ENCODE peak calls at places on chromosomes 5 and 9, in five cellular contexts. One of them, this sample, is unnamed.

GRCh38 chr9:117073539-117074336 is 341.1 kb downstream of the ASTN2 start:
- DNase-seq in cardiac muscle cell: peak; percentile 50
- DNase-seq in activated T-cell treated with anti-CD3 and anti-CD28 coated beads for 1 hour: no peak
- DNase-seq in CD8-positive, alpha-beta memory T cell: no peak
- DNase-seq in activated CD4-positive, alpha-beta T cell treated with anti-CD3 and anti-CD28 coated beads, Interleukin-2, amount 50 U/mL, for 24 hours: no peak
- DNase-seq in this sample: peak; percentile 36

GRCh38 chr5:114658179-114658578 is 296.3 kb downstream of the KCNN2 start:
- DNase-seq in activated T-cell treated with anti-CD3 and anti-CD28 coated beads for 1 hour: no peak
- DNase-seq in CD8-positive, alpha-beta memory T cell: no peak
- DNase-seq in cardiac muscle cell: no peak
- DNase-seq in activated CD4-positive, alpha-beta T cell treated with anti-CD3 and anti-CD28 coated beads, Interleukin-2, amount 50 U/mL, for 24 hours: no peak
- DNase-seq in this sample: no peak

GRCh38 chr5:173331287-173331686 is 3.1 kb upstream of the STC2 start:
- DNase-seq in CD8-positive, alpha-beta memory T cell: no peak
- DNase-seq in activated T-cell treated with anti-CD3 and anti-CD28 coated beads for 1 hour: no peak
- DNase-seq in cardiac muscle cell: no peak
- DNase-seq in activated CD4-positive, alpha-beta T cell treated with anti-CD3 and anti-CD28 coated beads, Interleukin-2, amount 50 U/mL, for 24 hours: no peak
- DNase-seq in this sample: no peak

GRCh38 chr9:137515338-137515724 is 34.9 kb downstream of the PNPLA7 start:
- DNase-seq in activated CD4-positive, alpha-beta T cell treated with anti-CD3 and anti-CD28 coated beads, Interleukin-2, amount 50 U/mL, for 24 hours: no peak
- DNase-seq in cardiac muscle cell: no peak
- DNase-seq in activated T-cell treated with anti-CD3 and anti-CD28 coated beads for 1 hour: no peak
- DNase-seq in CD8-positive, alpha-beta memory T cell: no peak
- DNase-seq in this sample: no peak

GRCh38 chr5:96243203-96243602 is 189.8 kb downstream of the PCSK1 start:
- DNase-seq in activated CD4-positive, alpha-beta T cell treated with anti-CD3 and anti-CD28 coated beads, Interleukin-2, amount 50 U/mL, for 24 hours: no peak
- DNase-seq in CD8-positive, alpha-beta memory T cell: no peak
- DNase-seq in activated T-cell treated with anti-CD3 and anti-CD28 coated beads for 1 hour: no peak
- DNase-seq in cardiac muscle cell: no peak
- DNase-seq in this sample: no peak

GRCh38 chr9:87676976-87677775 is 48.7 kb upstream of the CTSL start:
- DNase-seq in activated T-cell treated with anti-CD3 and anti-CD28 coated beads for 1 hour: no peak
- DNase-seq in CD8-positive, alpha-beta memory T cell: no peak
- DNase-seq in activated CD4-positive, alpha-beta T cell treated with anti-CD3 and anti-CD28 coated beads, Interleukin-2, amount 50 U/mL, for 24 hours: no peak
- DNase-seq in cardiac muscle cell: peak; percentile 72
- DNase-seq in this sample: no peak

GRCh38 chr5:67118050-67118620 is 78.5 kb downstream of the CD180 start:
- DNase-seq in CD8-positive, alpha-beta memory T cell: no peak
- DNase-seq in activated CD4-positive, alpha-beta T cell treated with anti-CD3 and anti-CD28 coated beads, Interleukin-2, amount 50 U/mL, for 24 hours: no peak
- DNase-seq in cardiac muscle cell: no peak
- DNase-seq in activated T-cell treated with anti-CD3 and anti-CD28 coated beads for 1 hour: no peak
- DNase-seq in this sample: no peak

GRCh38 chr5:112703866-112704820 is 33.5 kb upstream of the APC start:
- DNase-seq in cardiac muscle cell: peak; percentile 94
- DNase-seq in CD8-positive, alpha-beta memory T cell: no peak
- DNase-seq in activated T-cell treated with anti-CD3 and anti-CD28 coated beads for 1 hour: no peak
- DNase-seq in activated CD4-positive, alpha-beta T cell treated with anti-CD3 and anti-CD28 coated beads, Interleukin-2, amount 50 U/mL, for 24 hours: no peak
- DNase-seq in this sample: peak; percentile 33

GRCh38 chr5:147601652-147602051 is 91.8 kb upstream of the DPYSL3 start:
- DNase-seq in CD8-positive, alpha-beta memory T cell: no peak
- DNase-seq in activated T-cell treated with anti-CD3 and anti-CD28 coated beads for 1 hour: no peak
- DNase-seq in activated CD4-positive, alpha-beta T cell treated with anti-CD3 and anti-CD28 coated beads, Interleukin-2, amount 50 U/mL, for 24 hours: no peak
- DNase-seq in cardiac muscle cell: no peak
- DNase-seq in this sample: no peak

GRCh38 chr5:180618830-180619562 is 27.7 kb upstream of the SCGB3A1 start:
- DNase-seq in activated CD4-positive, alpha-beta T cell treated with anti-CD3 and anti-CD28 coated beads, Interleukin-2, amount 50 U/mL, for 24 hours: no peak
- DNase-seq in CD8-positive, alpha-beta memory T cell: peak; percentile 47
- DNase-seq in activated T-cell treated with anti-CD3 and anti-CD28 coated beads for 1 hour: peak; percentile 13
- DNase-seq in cardiac muscle cell: peak; percentile 58
- DNase-seq in this sample: no peak

GRCh38 chr5:143061161-143061945 is 291.2 kb downstream of the ARHGAP26 start:
- DNase-seq in activated CD4-positive, alpha-beta T cell treated with anti-CD3 and anti-CD28 coated beads, Interleukin-2, amount 50 U/mL, for 24 hours: no peak
- DNase-seq in CD8-positive, alpha-beta memory T cell: no peak
- DNase-seq in cardiac muscle cell: peak; percentile 37
- DNase-seq in activated T-cell treated with anti-CD3 and anti-CD28 coated beads for 1 hour: no peak
- DNase-seq in this sample: peak; percentile 69

GRCh38 chr5:114152656-114153360 is 209.1 kb upstream of the KCNN2 start:
- DNase-seq in cardiac muscle cell: no peak
- DNase-seq in activated T-cell treated with anti-CD3 and anti-CD28 coated beads for 1 hour: no peak
- DNase-seq in CD8-positive, alpha-beta memory T cell: no peak
- DNase-seq in activated CD4-positive, alpha-beta T cell treated with anti-CD3 and anti-CD28 coated beads, Interleukin-2, amount 50 U/mL, for 24 hours: no peak
- DNase-seq in this sample: no peak

GRCh38 chr5:120449501-120449900 is 14.6 kb upstream of the PRR16 start:
- DNase-seq in cardiac muscle cell: no peak
- DNase-seq in activated T-cell treated with anti-CD3 and anti-CD28 coated beads for 1 hour: no peak
- DNase-seq in CD8-positive, alpha-beta memory T cell: no peak
- DNase-seq in activated CD4-positive, alpha-beta T cell treated with anti-CD3 and anti-CD28 coated beads, Interleukin-2, amount 50 U/mL, for 24 hours: no peak
- DNase-seq in this sample: peak; percentile 67

GRCh38 chr5:153654892-153655520 is 164.5 kb downstream of the GRIA1 start:
- DNase-seq in activated CD4-positive, alpha-beta T cell treated with anti-CD3 and anti-CD28 coated beads, Interleukin-2, amount 50 U/mL, for 24 hours: no peak
- DNase-seq in CD8-positive, alpha-beta memory T cell: no peak
- DNase-seq in cardiac muscle cell: no peak
- DNase-seq in activated T-cell treated with anti-CD3 and anti-CD28 coated beads for 1 hour: no peak
- DNase-seq in this sample: no peak

GRCh38 chr9:126347911-126348760 is 21.5 kb downstream of the MVB12B start:
- DNase-seq in activated CD4-positive, alpha-beta T cell treated with anti-CD3 and anti-CD28 coated beads, Interleukin-2, amount 50 U/mL, for 24 hours: no peak
- DNase-seq in activated T-cell treated with anti-CD3 and anti-CD28 coated beads for 1 hour: no peak
- DNase-seq in CD8-positive, alpha-beta memory T cell: no peak
- DNase-seq in cardiac muscle cell: no peak
- DNase-seq in this sample: peak; percentile 88

GRCh38 chr9:16675131-16675530 is 195.3 kb downstream of the BNC2 start:
- DNase-seq in activated CD4-positive, alpha-beta T cell treated with anti-CD3 and anti-CD28 coated beads, Interleukin-2, amount 50 U/mL, for 24 hours: no peak
- DNase-seq in cardiac muscle cell: no peak
- DNase-seq in activated T-cell treated with anti-CD3 and anti-CD28 coated beads for 1 hour: no peak
- DNase-seq in CD8-positive, alpha-beta memory T cell: no peak
- DNase-seq in this sample: peak; percentile 31

GRCh38 chr5:157574456-157575095 is 999 bp downstream of the ADAM19 start:
- DNase-seq in cardiac muscle cell: peak; percentile 43
- DNase-seq in activated CD4-positive, alpha-beta T cell treated with anti-CD3 and anti-CD28 coated beads, Interleukin-2, amount 50 U/mL, for 24 hours: no peak
- DNase-seq in activated T-cell treated with anti-CD3 and anti-CD28 coated beads for 1 hour: no peak
- DNase-seq in CD8-positive, alpha-beta memory T cell: no peak
- DNase-seq in this sample: peak; percentile 47

GRCh38 chr5:22591461-22591860 is 261.7 kb downstream of the CDH12 start:
- DNase-seq in activated T-cell treated with anti-CD3 and anti-CD28 coated beads for 1 hour: no peak
- DNase-seq in cardiac muscle cell: no peak
- DNase-seq in CD8-positive, alpha-beta memory T cell: no peak
- DNase-seq in activated CD4-positive, alpha-beta T cell treated with anti-CD3 and anti-CD28 coated beads, Interleukin-2, amount 50 U/mL, for 24 hours: no peak
- DNase-seq in this sample: no peak

GRCh38 chr9:124835026-124835501 is 18.2 kb upstream of the WDR38 start:
- DNase-seq in cardiac muscle cell: peak; percentile 92
- DNase-seq in CD8-positive, alpha-beta memory T cell: no peak
- DNase-seq in activated CD4-positive, alpha-beta T cell treated with anti-CD3 and anti-CD28 coated beads, Interleukin-2, amount 50 U/mL, for 24 hours: no peak
- DNase-seq in activated T-cell treated with anti-CD3 and anti-CD28 coated beads for 1 hour: no peak
- DNase-seq in this sample: peak; percentile 68

GRCh38 chr5:174195517-174195916 is 150.0 kb downstream of the NSG2 start:
- DNase-seq in CD8-positive, alpha-beta memory T cell: no peak
- DNase-seq in activated T-cell treated with anti-CD3 and anti-CD28 coated beads for 1 hour: no peak
- DNase-seq in activated CD4-positive, alpha-beta T cell treated with anti-CD3 and anti-CD28 coated beads, Interleukin-2, amount 50 U/mL, for 24 hours: no peak
- DNase-seq in cardiac muscle cell: no peak
- DNase-seq in this sample: no peak

GRCh38 chr9:27407966-27408365 is 111.0 kb upstream of the EQTN start:
- DNase-seq in CD8-positive, alpha-beta memory T cell: no peak
- DNase-seq in activated T-cell treated with anti-CD3 and anti-CD28 coated beads for 1 hour: no peak
- DNase-seq in cardiac muscle cell: peak; percentile 52
- DNase-seq in activated CD4-positive, alpha-beta T cell treated with anti-CD3 and anti-CD28 coated beads, Interleukin-2, amount 50 U/mL, for 24 hours: no peak
- DNase-seq in this sample: no peak

GRCh38 chr5:153476767-153477166 is 13.7 kb upstream of the GRIA1 start:
- DNase-seq in cardiac muscle cell: peak; percentile 83
- DNase-seq in activated CD4-positive, alpha-beta T cell treated with anti-CD3 and anti-CD28 coated beads, Interleukin-2, amount 50 U/mL, for 24 hours: no peak
- DNase-seq in CD8-positive, alpha-beta memory T cell: no peak
- DNase-seq in activated T-cell treated with anti-CD3 and anti-CD28 coated beads for 1 hour: no peak
- DNase-seq in this sample: peak; percentile 76

GRCh38 chr9:34633166-34633565 is 4.3 kb upstream of the ARID3C start:
- DNase-seq in CD8-positive, alpha-beta memory T cell: no peak
- DNase-seq in cardiac muscle cell: no peak
- DNase-seq in activated CD4-positive, alpha-beta T cell treated with anti-CD3 and anti-CD28 coated beads, Interleukin-2, amount 50 U/mL, for 24 hours: no peak
- DNase-seq in activated T-cell treated with anti-CD3 and anti-CD28 coated beads for 1 hour: no peak
- DNase-seq in this sample: no peak